ENCODE peak calls at places on chromosomes 12 and 14, in six cellular contexts. R is epithelial cell of proximal tubule, Q is RWPE1, U is tibial artery, K is stomach, P is fibroblast of the aortic adventitia. T is an unnamed sample.

GRCh38 chr14:95216013-95216412 is 58.7 kb upstream of the DICER1 start:
- DNase-seq in R (no peak), U (no peak), Q (no peak), P (no peak), K (no peak), T (no peak)

GRCh38 chr12:71626768-71627167 is 36.9 kb downstream of the ZFC3H1 start:
- DNase-seq in U (no peak), K (no peak), Q (no peak), R (no peak), P (peak; percentile 58), T (no peak)

GRCh38 chr12:47740536-47741339 is 15.4 kb upstream of the ENDOU start:
- DNase-seq in Q (no peak), U (no peak), P (no peak), K (no peak), R (no peak), T (no peak)

GRCh38 chr14:74573421-74574091 is 38.5 kb downstream of the LTBP2 start:
- DNase-seq in P (no peak), Q (peak; percentile 50), U (no peak), R (peak; percentile 9), K (no peak), T (no peak)

GRCh38 chr12:61757831-61758505 is 502.2 kb upstream of the USP15 start:
- DNase-seq in U (no peak), Q (peak; percentile 8), K (no peak), R (peak; percentile 45), P (no peak), T (no peak)

GRCh38 chr14:96304956-96305355 is 48.9 kb downstream of the BDKRB1 start:
- DNase-seq in Q (peak; percentile 5), R (no peak), U (no peak), P (no peak), K (no peak), T (no peak)

GRCh38 chr12:104334581-104334980 is 31.0 kb downstream of the EID3 start:
- DNase-seq in R (no peak), P (peak; percentile 43), Q (no peak), U (no peak), K (no peak), T (no peak)

GRCh38 chr12:12209675-12210074 is 57.2 kb downstream of the LRP6 start:
- DNase-seq in P (no peak), R (no peak), U (no peak), K (no peak), Q (no peak), T (no peak)

GRCh38 chr12:109273354-109273753 is 35.7 kb downstream of the FOXN4 start:
- DNase-seq in U (no peak), P (no peak), R (no peak), Q (no peak), K (no peak), T (no peak)

GRCh38 chr14:63011609-63012008 is 33.6 kb downstream of the KCNH5 start:
- DNase-seq in Q (no peak), K (no peak), R (no peak), P (no peak), U (no peak), T (no peak)

GRCh38 chr12:1660304-1661187 is 30.3 kb upstream of the ADIPOR2 start:
- DNase-seq in R (no peak), Q (peak; percentile 81), U (peak; percentile 67), P (peak; percentile 37), K (peak; percentile 96), T (no peak)

GRCh38 chr14:73943083-73943482 is 6.8 kb downstream of the FAM161B start:
- DNase-seq in Q (peak; percentile 34), P (peak; percentile 72), U (peak; percentile 50), R (peak; percentile 74), K (no peak), T (peak; percentile 71)

GRCh38 chr14:63273717-63274673 is 44.7 kb downstream of the GPHB5 start:
- DNase-seq in K (no peak), P (peak; percentile 87), Q (no peak), U (no peak), R (no peak), T (no peak)

GRCh38 chr14:99891900-99892299 is 98.7 kb downstream of the EML1 start:
- DNase-seq in P (no peak), K (no peak), Q (no peak), R (no peak), U (no peak), T (no peak)

GRCh38 chr14:48391661-48392060 is 716.3 kb upstream of the MDGA2 start:
- DNase-seq in P (no peak), K (no peak), U (no peak), R (no peak), Q (no peak), T (no peak)

GRCh38 chr14:27184371-27184901 is 586.6 kb upstream of the NOVA1 start:
- DNase-seq in U (no peak), R (peak; percentile 3), Q (no peak), P (no peak), K (no peak), T (no peak)

GRCh38 chr14:92471919-92472318 is 41.7 kb upstream of the RIN3 start:
- DNase-seq in U (no peak), R (peak; percentile 63), P (peak; percentile 72), Q (peak; percentile 90), K (no peak), T (no peak)

GRCh38 chr12:67562513-67563287 is 85.8 kb upstream of the DYRK2 start:
- DNase-seq in Q (no peak), R (no peak), K (no peak), P (peak; percentile 5), U (no peak), T (no peak)

GRCh38 chr12:48985475-48985897 is 7.4 kb downstream of the WNT1 start:
- DNase-seq in P (no peak), Q (no peak), K (no peak), U (no peak), R (no peak), T (no peak)

GRCh38 chr12:94954029-94954685 is 49.3 kb downstream of the NDUFA12 start:
- DNase-seq in U (no peak), K (no peak), P (peak; percentile 64), R (no peak), Q (peak; percentile 85), T (no peak)

GRCh38 chr14:104299993-104300761 is 161.8 kb downstream of the KIF26A start:
- DNase-seq in P (no peak), Q (no peak), K (peak; percentile 62), R (no peak), U (peak; percentile 31), T (peak; percentile 43)

GRCh38 chr14:51929920-51930682 is 59.2 kb upstream of the RTRAF start:
- DNase-seq in P (no peak), R (no peak), U (no peak), K (no peak), Q (no peak), T (no peak)

GRCh38 chr12:113587720-113588119 is 116.0 kb upstream of the LHX5 start:
- DNase-seq in Q (no peak), U (no peak), R (no peak), K (no peak), P (no peak), T (no peak)

GRCh38 chr12:83470749-83471148 is 784.0 kb downstream of the TMTC2 start:
- DNase-seq in K (no peak), R (no peak), U (no peak), P (no peak), Q (no peak), T (no peak)

GRCh38 chr12:109765493-109765810 is 51.8 kb downstream of the FAM222A start:
- DNase-seq in Q (no peak), R (no peak), U (peak; percentile 7), K (no peak), P (no peak), T (peak; percentile 19)

GRCh38 chr12:7019043-7019569 is 830 bp upstream of the LPCAT3 start:
- DNase-seq in R (no peak), Q (no peak), P (peak; percentile 12), U (no peak), K (no peak), T (no peak)

DNA sequence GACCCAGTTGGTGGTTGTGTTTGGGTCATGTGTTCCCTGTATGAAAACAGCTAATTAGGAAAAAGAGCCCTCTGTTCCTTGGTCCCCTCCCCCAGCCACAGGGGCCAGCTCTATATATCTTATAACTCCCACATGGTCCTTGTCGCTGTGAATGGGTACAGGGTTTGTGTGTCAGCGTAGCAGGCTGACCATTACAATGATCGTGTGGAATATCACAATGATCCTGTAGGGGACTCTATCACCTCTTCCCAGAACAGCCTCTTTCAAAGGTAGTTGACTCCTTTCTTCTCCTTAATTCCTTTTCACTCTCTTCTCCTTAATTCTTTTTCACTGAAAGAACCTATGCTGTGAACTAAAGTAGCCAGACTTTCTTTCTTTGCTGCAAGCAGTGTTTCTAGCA is 51.6 kb upstream of the RIC8B start:
- DNase-seq in Q (no peak), P (no peak), U (no peak), K (no peak), R (no peak), T (no peak)
- TF ChIP-seq CTCF in Q (no peak), P (no peak), U (no peak), K (no peak), R (peak; percentile 32), T (no peak)

DNA sequence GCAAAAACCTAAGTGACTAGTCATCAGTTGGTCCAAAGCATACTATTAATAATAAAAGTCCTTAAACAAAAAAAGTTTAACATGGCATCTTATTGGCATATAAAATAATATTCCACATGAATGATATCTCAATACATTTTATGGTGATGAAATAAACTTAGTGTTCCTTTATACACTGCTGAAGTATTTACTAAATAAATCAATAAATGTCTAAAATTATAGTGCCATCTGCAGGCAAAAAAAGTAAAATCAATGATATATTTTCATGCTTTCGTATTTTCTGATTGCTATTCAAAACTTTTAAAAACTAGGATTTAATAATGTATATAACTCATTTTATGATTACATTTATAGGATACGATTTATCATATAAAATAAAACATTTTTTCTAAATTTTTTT is 30.5 kb downstream of the PUS7L start:
- DNase-seq in R (no peak), K (no peak), U (no peak), P (peak; percentile 32), Q (no peak), T (no peak)
- TF ChIP-seq CTCF in R (no peak), K (no peak), U (no peak), P (peak; percentile 10), Q (peak; percentile 55), T (peak; percentile 34)

DNA sequence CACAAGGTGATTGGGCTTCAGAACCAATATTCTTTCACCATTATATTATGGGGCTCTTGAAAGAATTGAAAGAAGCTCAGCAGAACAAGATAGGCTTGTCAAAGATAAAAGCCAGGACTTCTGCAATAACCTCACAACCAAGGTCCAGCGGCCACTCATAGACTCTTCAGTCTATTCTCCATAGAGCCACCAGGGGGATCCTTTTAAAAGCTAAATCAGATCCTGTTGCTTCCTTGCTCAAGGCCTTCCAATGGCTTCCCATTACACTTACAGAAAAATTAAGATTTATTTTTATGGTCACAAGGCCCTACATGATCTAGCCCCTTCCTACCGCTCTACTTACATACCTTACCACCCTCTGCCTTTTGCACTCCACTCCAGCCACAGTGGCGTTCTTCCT is 169.6 kb downstream of the C12orf42 start:
- DNase-seq in K (no peak), P (no peak), R (no peak), U (no peak), Q (peak; percentile 16), T (no peak)
- TF ChIP-seq CTCF in K (peak; percentile 13), P (no peak), R (no peak), U (no peak), Q (no peak), T (no peak)

DNA sequence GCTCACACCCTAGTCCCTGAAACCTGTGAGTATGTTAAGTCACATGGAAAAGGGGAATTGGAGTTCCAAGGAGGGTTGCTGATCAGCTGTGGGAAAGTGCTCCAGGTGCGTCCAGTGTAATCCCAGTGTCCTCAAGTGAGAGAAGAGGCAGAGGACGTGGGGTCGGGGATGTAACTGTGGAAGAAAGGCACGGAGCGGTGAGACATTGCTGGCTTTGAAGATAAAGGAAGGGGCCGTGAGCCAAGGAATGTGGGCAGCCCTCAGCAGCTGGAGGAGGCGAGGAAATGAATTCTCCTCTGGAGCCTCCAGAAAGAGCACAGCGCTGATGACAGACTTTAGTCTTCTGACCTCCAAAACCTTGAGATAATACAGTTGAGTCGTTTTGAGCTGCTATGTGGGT is 191.6 kb upstream of the TMEM132C start:
- DNase-seq in U (no peak), P (no peak), Q (no peak), K (no peak), R (no peak), T (no peak)
- TF ChIP-seq CTCF in U (no peak), P (no peak), Q (no peak), K (no peak), R (no peak), T (no peak)